ENCODE peak calls at places on chromosomes 12 and 14, in six cellular contexts. M, N, L, Y, G and B are unnamed samples.

GRCh38 chr14:22434901-22435565 is 154.0 kb downstream of the DAD1 start:
- DNase-seq in M (no peak), L (no peak), Y (no peak), N (no peak), G (no peak), B (no peak)

GRCh38 chr12:121812320-121812871 is 8.6 kb downstream of the SETD1B start:
- DNase-seq in N (peak), Y (peak), M (peak), L (peak), G (peak), B (peak)

GRCh38 chr12:22118206-22118605 is 72.2 kb downstream of the CMAS start:
- DNase-seq in L (no peak), M (no peak), G (no peak), Y (no peak), N (no peak), B (no peak)

GRCh38 chr14:45112886-45113772 is 21.2 kb downstream of the FKBP3 start:
- DNase-seq in Y (no peak), M (peak), G (no peak), L (peak), N (no peak), B (no peak)

GRCh38 chr14:76829650-76830421 is 3.6 kb downstream of the LRRC74A start:
- DNase-seq in N (no peak), G (no peak), L (no peak), M (no peak), Y (no peak), B (no peak)

GRCh38 chr14:99772371-99773283 is 20.6 kb upstream of the EML1 start:
- DNase-seq in G (no peak), M (no peak), N (no peak), L (no peak), Y (no peak), B (no peak)

GRCh38 chr12:105665366-105665765 is 334.9 kb downstream of the C12orf75 start:
- DNase-seq in N (no peak), L (no peak), M (no peak), G (no peak), Y (no peak), B (no peak)

GRCh38 chr12:97837401-97837800 is 374.8 kb downstream of the RMST start:
- DNase-seq in L (peak), G (no peak), Y (no peak), M (no peak), N (no peak), B (peak)

GRCh38 chr14:92503756-92504491 is 9.7 kb upstream of the RIN3 start:
- DNase-seq in G (no peak), M (peak), Y (no peak), N (no peak), L (peak), B (peak)

GRCh38 chr14:87894920-87895319 is 98.1 kb downstream of the GALC start:
- DNase-seq in G (no peak), Y (no peak), L (no peak), M (no peak), N (no peak), B (no peak)

GRCh38 chr12:62530596-62530995 is 64.0 kb downstream of the MON2 start:
- DNase-seq in M (peak), Y (no peak), N (no peak), L (peak), G (no peak), B (peak)

GRCh38 chr12:58313091-58313855 is 371.9 kb downstream of the ATP23 start:
- DNase-seq in M (peak), N (no peak), G (no peak), L (peak), Y (no peak), B (peak)

GRCh38 chr12:99277566-99277965 is 370.0 kb upstream of the GARIN6 start:
- DNase-seq in Y (no peak), M (no peak), N (no peak), G (no peak), L (no peak), B (no peak)

GRCh38 chr12:45670339-45671065 is 59.0 kb upstream of the ARID2 start:
- DNase-seq in M (no peak), L (no peak), N (no peak), Y (no peak), G (no peak), B (no peak)

GRCh38 chr12:99680276-99680675 is 32.7 kb downstream of the GARIN6 start:
- DNase-seq in G (no peak), L (no peak), N (no peak), Y (no peak), M (no peak), B (no peak)

GRCh38 chr14:67513631-67514108 is 19.4 kb upstream of the PLEKHH1 start:
- DNase-seq in L (no peak), Y (no peak), M (no peak), N (no peak), G (no peak), B (no peak)

GRCh38 chr14:101228949-101229541 is 325.5 kb upstream of the RTL1 start:
- DNase-seq in L (no peak), N (peak), M (no peak), G (no peak), Y (peak), B (no peak)

GRCh38 chr12:24534632-24535031 is 414.3 kb downstream of the BCAT1 start:
- DNase-seq in M (no peak), N (no peak), Y (no peak), G (no peak), L (no peak), B (no peak)

GRCh38 chr14:51884086-51884927 is 23.9 kb downstream of the GNG2 start:
- DNase-seq in Y (no peak), G (no peak), L (peak), N (no peak), M (peak), B (no peak)

GRCh38 chr14:94936901-94937321 is 167.0 kb upstream of the GSC start:
- DNase-seq in L (no peak), G (no peak), N (no peak), Y (no peak), M (no peak), B (no peak)

GRCh38 chr14:84579292-84579691 is 950.7 kb upstream of the FLRT2 start:
- DNase-seq in N (no peak), M (no peak), G (no peak), Y (no peak), L (no peak), B (no peak)

GRCh38 chr14:103735022-103735421 is 19.4 kb downstream of the ZFYVE21 start:
- DNase-seq in Y (no peak), M (no peak), L (no peak), N (no peak), G (no peak), B (no peak)

DNA sequence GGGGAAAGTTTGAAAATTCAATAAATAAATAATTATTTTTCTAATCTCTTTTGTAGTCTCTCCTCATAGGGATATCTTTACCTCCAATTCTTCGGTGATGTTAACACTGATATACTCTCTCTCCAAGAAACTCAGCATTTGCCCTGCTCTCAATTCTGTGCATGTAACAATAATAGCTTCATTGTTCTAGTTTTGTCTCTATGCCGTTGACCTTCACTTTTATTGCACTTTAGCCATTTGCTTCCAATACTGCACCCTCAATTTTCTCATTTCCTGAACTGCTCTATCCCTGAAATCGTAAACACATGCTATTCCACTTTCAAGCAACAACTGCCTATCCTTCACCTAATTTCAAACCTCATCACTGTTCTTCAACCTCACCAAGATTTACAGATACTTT is 645.0 kb downstream of the C12orf50 start:
- DNase-seq in Y (no peak), L (no peak), N (no peak), G (no peak), M (no peak), B (no peak)
- H2AK5ac ChIP-seq in Y (no peak), L (no peak), N (no peak), G (no peak), M (no peak), B (no peak)

GRCh38 chr14:21185506-21185905 is 29.6 kb upstream of the OR5AU1 start:
- DNase-seq in Y (no peak), G (no peak), N (no peak), M (no peak), L (no peak), B (no peak)

DNA sequence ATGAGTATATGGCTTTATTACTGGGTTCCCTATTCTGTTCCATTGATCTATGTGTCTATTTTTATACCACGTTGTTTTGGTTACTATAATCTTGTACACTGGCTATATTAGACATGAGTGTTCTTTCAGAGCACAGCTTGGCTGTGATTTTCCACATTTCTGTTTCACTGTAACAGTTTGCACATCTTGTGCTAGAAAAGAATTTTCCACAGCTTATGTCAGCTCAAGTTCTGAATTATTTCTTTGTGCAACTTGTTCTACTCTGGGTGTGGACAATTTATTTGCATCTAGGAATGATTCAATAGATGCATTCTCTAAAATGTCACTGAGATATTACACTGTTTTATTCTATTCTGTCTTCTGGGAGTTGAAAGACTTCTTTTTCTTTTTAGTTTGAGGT is 28.4 kb upstream of the OR5AU1 start:
- DNase-seq in N (no peak), Y (no peak), M (no peak), L (no peak), G (no peak), B (no peak)
- H4K91ac ChIP-seq in N (no peak), Y (no peak), M (no peak), L (no peak), G (no peak), B (no peak)

DNA sequence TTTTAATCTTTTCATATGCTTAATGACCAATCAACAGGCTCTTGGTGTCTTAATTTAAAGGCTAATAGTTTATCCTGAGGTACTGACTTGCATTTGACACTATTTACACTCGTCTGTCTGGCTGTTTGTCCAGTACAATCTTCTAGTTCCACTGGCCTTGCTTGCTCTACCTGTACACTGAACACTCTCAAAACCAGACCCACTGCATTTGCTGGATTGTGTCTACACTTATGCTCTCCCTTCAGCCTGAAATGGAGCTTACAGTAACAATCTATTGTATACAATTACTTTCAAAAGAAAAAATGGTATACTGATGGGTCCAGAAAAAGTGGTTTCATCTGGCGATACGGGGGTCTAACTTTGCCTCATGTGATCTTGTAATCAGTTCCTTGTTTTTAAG is 2.3 kb upstream of the ACSS3 start:
- DNase-seq in Y (no peak), L (no peak), M (no peak), G (no peak), N (no peak), B (no peak)
- H2AK5ac ChIP-seq in Y (no peak), L (no peak), M (no peak), G (no peak), N (no peak), B (no peak)

GRCh38 chr12:108301346-108301745 is 37.8 kb downstream of the CMKLR1 start:
- DNase-seq in L (no peak), Y (no peak), G (no peak), N (no peak), M (no peak), B (no peak)

GRCh38 chr12:108297895-108298760 is 41.0 kb downstream of the CMKLR1 start:
- DNase-seq in L (no peak), N (no peak), M (no peak), Y (no peak), G (no peak), B (no peak)

GRCh38 chr12:108299980-108300696 is 39.0 kb downstream of the CMKLR1 start:
- DNase-seq in L (no peak), M (no peak), Y (no peak), N (no peak), G (no peak), B (no peak)

GRCh38 chr12:108298761-108299275 is 40.3 kb downstream of the CMKLR1 start:
- DNase-seq in M (no peak), L (no peak), G (no peak), N (no peak), Y (no peak), B (no peak)

GRCh38 chr12:108299516-108299915 is 39.6 kb downstream of the CMKLR1 start:
- DNase-seq in N (no peak), G (no peak), Y (no peak), M (no peak), L (no peak), B (no peak)
- H4K91ac ChIP-seq in N (no peak), G (no peak), Y (no peak), M (no peak), L (no peak), B (no peak)